ENCODE peak calls at places on chromosomes 1 and 21, in nine cellular contexts. A is right lobe of liver, O is left ventricle myocardium inferior, B is type B pancreatic cell, Z is foreskin fibroblast, X is bronchial epithelial cell, I is neural crest cell, V is fibroblast of villous mesenchyme, M is WTC11. R is an unnamed sample.

GRCh38 chr1:12333036-12333785 is 103.4 kb downstream of the VPS13D start:
- DNase-seq in A (no peak), O (no peak), B (no peak), Z (peak), X (no peak), I (no peak), V (peak), M (no peak), R (no peak)

GRCh38 chr1:54274448-54274847 is 74.5 kb downstream of the MRPL37 start:
- DNase-seq in A (peak), O (no peak), B (no peak), Z (peak), X (no peak), I (no peak), V (no peak), M (no peak), R (no peak)

GRCh38 chr1:40799351-40799867 is 15.8 kb downstream of the KCNQ4 start:
- DNase-seq in A (peak), O (no peak), B (no peak), Z (peak), X (no peak), I (no peak), V (peak), M (no peak), R (no peak)

GRCh38 chr1:47388548-47389238 is 27.4 kb upstream of the FOXE3 start:
- DNase-seq in A (no peak), O (peak), B (no peak), Z (peak), X (peak), I (peak), V (peak), M (peak), R (no peak)

GRCh38 chr1:165717918-165718515 is 19.7 kb upstream of the ALDH9A1 start:
- DNase-seq in A (no peak), O (no peak), B (no peak), Z (peak), X (peak), I (peak), V (peak), M (peak), R (no peak)

GRCh38 chr1:52306227-52307006 is 59.6 kb downstream of the CC2D1B start:
- DNase-seq in A (no peak), O (no peak), B (no peak), Z (no peak), X (no peak), I (no peak), V (no peak), M (no peak), R (no peak)

GRCh38 chr1:64234714-64235113 is 31.3 kb downstream of the UBE2U start:
- DNase-seq in A (no peak), O (no peak), B (no peak), Z (no peak), X (no peak), I (no peak), V (no peak), M (no peak), R (no peak)

GRCh38 chr1:232996143-232996542 is 45.7 kb downstream of the NTPCR start:
- DNase-seq in A (no peak), O (no peak), B (no peak), Z (no peak), X (no peak), I (no peak), V (no peak), M (no peak), R (no peak)

GRCh38 chr1:245500546-245500945 is 345.8 kb downstream of the KIF26B start:
- DNase-seq in A (no peak), O (no peak), B (no peak), Z (peak), X (peak), I (no peak), V (peak), M (no peak), R (no peak)

GRCh38 chr21:28903448-28903847 is 89.2 kb downstream of the LTN1 start:
- DNase-seq in A (no peak), O (no peak), B (no peak), Z (no peak), X (no peak), I (no peak), V (no peak), M (no peak), R (no peak)

GRCh38 chr1:59017501-59018231 is 233.8 kb upstream of the JUN start:
- DNase-seq in A (no peak), O (no peak), B (no peak), Z (peak), X (peak), I (no peak), V (peak), M (no peak), R (no peak)

GRCh38 chr1:53076165-53076564 is 14.2 kb downstream of the PODN start:
- DNase-seq in A (no peak), O (peak), B (no peak), Z (no peak), X (no peak), I (no peak), V (no peak), M (no peak), R (peak)

GRCh38 chr21:15840406-15840805 is 110.6 kb downstream of the USP25 start:
- DNase-seq in A (no peak), O (no peak), B (no peak), Z (no peak), X (no peak), I (no peak), V (no peak), M (no peak), R (no peak)

GRCh38 chr1:27940870-27941269 is 6.1 kb downstream of the SMPDL3B start:
- DNase-seq in A (no peak), O (no peak), B (no peak), Z (no peak), X (no peak), I (no peak), V (no peak), M (no peak), R (no peak)

GRCh38 chr1:91440845-91441244 is 36.2 kb upstream of the HFM1 start:
- DNase-seq in A (no peak), O (no peak), B (no peak), Z (peak), X (peak), I (no peak), V (peak), M (no peak), R (no peak)

GRCh38 chr1:94259635-94260289 is 22.4 kb upstream of the ARHGAP29 start:
- DNase-seq in A (no peak), O (no peak), B (no peak), Z (peak), X (no peak), I (no peak), V (no peak), M (peak), R (no peak)

GRCh38 chr1:111204211-111204883 is 3.9 kb upstream of the DENND2D start:
- DNase-seq in A (peak), O (peak), B (no peak), Z (peak), X (no peak), I (no peak), V (no peak), M (no peak), R (no peak)

GRCh38 chr1:198676253-198676652 is 37.4 kb downstream of the PTPRC start:
- DNase-seq in A (no peak), O (no peak), B (no peak), Z (no peak), X (no peak), I (no peak), V (no peak), M (no peak), R (no peak)

GRCh38 chr1:224681816-224682215 is 65.7 kb downstream of the CNIH3 start:
- DNase-seq in A (no peak), O (no peak), B (no peak), Z (no peak), X (no peak), I (no peak), V (no peak), M (no peak), R (no peak)

GRCh38 chr1:209235170-209235569 is 348.3 kb upstream of the CAMK1G start:
- DNase-seq in A (no peak), O (no peak), B (no peak), Z (no peak), X (no peak), I (no peak), V (no peak), M (no peak), R (no peak)

GRCh38 chr1:22216210-22216883 is 73.5 kb upstream of the WNT4 start:
- DNase-seq in A (peak), O (no peak), B (no peak), Z (no peak), X (no peak), I (no peak), V (no peak), M (no peak), R (no peak)

GRCh38 chr1:39776400-39776713 is 5.2 kb upstream of the OXCT2 start:
- DNase-seq in A (no peak), O (no peak), B (no peak), Z (no peak), X (no peak), I (no peak), V (no peak), M (no peak), R (peak)

GRCh38 chr21:38807481-38807880 is 1.8 kb downstream of the ETS2 start:
- DNase-seq in A (no peak), O (no peak), B (no peak), Z (no peak), X (no peak), I (no peak), V (no peak), M (no peak), R (no peak)

GRCh38 chr1:58515794-58516401 is 30.6 kb downstream of the OMA1 start:
- DNase-seq in A (no peak), O (no peak), B (no peak), Z (peak), X (peak), I (peak), V (peak), M (no peak), R (no peak)

GRCh38 chr21:33199516-33200217 is 30.1 kb upstream of the IFNAR2 start:
- DNase-seq in A (no peak), O (peak), B (peak), Z (peak), X (peak), I (peak), V (peak), M (peak), R (peak)

GRCh38 chr1:155184351-155184811 is 10.7 kb downstream of the TRIM46 start:
- DNase-seq in A (peak), O (no peak), B (no peak), Z (no peak), X (no peak), I (no peak), V (no peak), M (no peak), R (peak)
- TF ChIP-seq CTCF in A (no peak), O (no peak), B (no peak), Z (no peak), X (no peak), I (no peak), V (no peak), M (no peak), R (no peak)

DNA sequence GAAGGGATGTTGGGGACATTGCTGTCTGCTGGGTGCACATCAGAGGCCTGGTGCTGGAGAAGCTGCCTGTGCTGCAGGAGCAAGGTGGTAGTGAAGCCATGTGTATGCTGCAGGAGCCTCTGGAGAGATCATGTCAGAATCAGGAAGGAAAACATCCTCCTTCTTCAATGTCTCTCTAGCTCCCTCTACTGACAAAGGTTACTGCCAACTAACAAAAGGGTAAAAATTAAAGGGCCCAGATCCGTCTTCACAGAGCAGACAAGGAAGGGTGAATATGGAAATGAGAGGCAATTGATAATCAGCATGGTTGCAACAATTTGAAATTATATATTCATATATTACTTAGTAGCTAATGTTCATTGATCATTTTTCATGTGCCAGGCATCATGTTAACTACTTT is 32.2 kb downstream of the FAM177B start:
- DNase-seq in A (no peak), O (no peak), B (no peak), Z (no peak), X (no peak), I (no peak), V (no peak), M (no peak), R (no peak)
- TF ChIP-seq CTCF in A (no peak), O (no peak), B (peak), Z (no peak), X (no peak), I (peak), V (no peak), M (no peak), R (peak)

DNA sequence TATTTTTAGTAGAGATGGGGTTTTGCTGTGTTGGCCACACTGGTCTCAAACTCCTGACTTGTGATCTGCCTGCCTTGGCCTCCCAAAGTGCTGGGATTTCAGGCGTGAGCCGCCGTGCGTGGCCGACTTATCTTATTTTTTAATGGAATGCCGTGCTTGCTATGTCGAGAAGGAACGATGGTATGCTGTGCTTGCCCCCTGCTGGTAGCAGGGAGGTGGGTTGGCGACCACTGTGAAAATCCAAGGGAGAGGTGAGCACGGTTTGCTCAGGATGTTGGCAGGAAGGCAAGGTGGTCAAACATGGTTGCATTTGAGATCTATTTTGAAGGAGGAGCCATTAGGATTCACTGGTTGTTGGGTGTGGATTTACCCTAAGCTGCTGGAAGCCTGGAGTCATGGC is 45.8 kb upstream of the RCC2 start:
- DNase-seq in A (no peak), O (no peak), B (no peak), Z (peak), X (peak), I (no peak), V (peak), M (peak), R (no peak)
- TF ChIP-seq CTCF in A (peak), O (peak), B (peak), Z (peak), X (peak), I (peak), V (peak), M (peak), R (no peak)

GRCh38 chr1:203327684-203328457 is 22.6 kb downstream of the BTG2 start:
- DNase-seq in A (no peak), O (peak), B (no peak), Z (peak), X (peak), I (peak), V (peak), M (no peak), R (peak)
- TF ChIP-seq CTCF in A (peak), O (peak), B (peak), Z (peak), X (peak), I (peak), V (peak), M (no peak), R (peak)

DNA sequence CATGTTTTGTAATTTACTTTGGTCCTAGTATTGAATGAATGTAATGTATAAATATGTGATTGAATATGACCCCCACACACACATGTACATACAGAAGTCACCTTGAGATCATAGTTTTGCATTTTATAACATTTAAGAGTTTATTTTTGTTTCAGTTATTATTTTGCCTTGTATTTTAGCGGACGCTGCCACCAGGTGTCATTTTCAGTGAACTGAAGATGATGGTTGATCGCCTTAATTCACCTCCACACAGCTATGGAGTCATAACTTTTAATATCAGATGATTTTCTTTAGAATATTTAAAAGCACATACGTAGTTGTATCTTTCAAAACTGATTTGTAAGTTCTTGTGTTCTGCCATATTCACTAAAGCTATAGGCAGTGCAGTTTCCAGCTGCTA is 130.4 kb downstream of the DYRK1A start:
- DNase-seq in A (no peak), O (no peak), B (no peak), Z (peak), X (no peak), I (no peak), V (peak), M (no peak), R (no peak)
- TF ChIP-seq CTCF in A (no peak), O (peak), B (peak), Z (peak), X (no peak), I (peak), V (peak), M (no peak), R (peak)

DNA sequence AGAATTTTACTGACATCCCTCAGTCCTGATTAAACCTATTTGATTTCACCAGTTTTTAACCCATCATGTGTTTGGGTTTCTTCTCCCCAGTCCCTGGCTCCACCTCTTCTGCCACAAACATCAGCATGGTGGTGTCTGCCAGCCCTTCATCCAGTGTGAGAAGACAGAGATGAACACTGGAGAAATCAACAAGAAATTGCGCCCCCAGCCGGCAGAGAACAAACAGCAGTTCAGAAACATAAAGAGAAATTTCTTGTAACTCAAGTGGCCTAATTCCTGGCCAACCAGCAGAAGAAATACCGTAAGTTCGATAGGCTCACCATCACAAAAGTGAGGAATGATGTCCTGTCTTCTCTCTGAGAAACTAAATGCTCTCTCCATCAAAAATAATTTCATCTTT is 18.3 kb downstream of the S100A11 start:
- DNase-seq in A (no peak), O (no peak), B (no peak), Z (peak), X (no peak), I (no peak), V (peak), M (peak), R (no peak)
- TF ChIP-seq CTCF in A (no peak), O (no peak), B (peak), Z (peak), X (peak), I (peak), V (peak), M (peak), R (peak)

GRCh38 chr1:172778461-172779455 is 119.9 kb downstream of the FASLG start:
- DNase-seq in A (no peak), O (no peak), B (no peak), Z (peak), X (no peak), I (no peak), V (peak), M (no peak), R (no peak)
- TF ChIP-seq CTCF in A (no peak), O (no peak), B (peak), Z (no peak), X (no peak), I (peak), V (peak), M (no peak), R (peak)

GRCh38 chr1:221192055-221192454 is 312.8 kb downstream of the HLX start:
- DNase-seq in A (no peak), O (no peak), B (no peak), Z (peak), X (no peak), I (no peak), V (no peak), M (no peak), R (no peak)
- TF ChIP-seq CTCF in A (no peak), O (no peak), B (no peak), Z (no peak), X (no peak), I (no peak), V (no peak), M (no peak), R (no peak)

GRCh38 chr1:155596864-155597263 is 13.2 kb upstream of the MSTO1 start:
- DNase-seq in A (no peak), O (no peak), B (no peak), Z (no peak), X (no peak), I (no peak), V (no peak), M (no peak), R (no peak)

GRCh38 chr1:155591770-155592169 is 18.2 kb upstream of the MSTO1 start:
- DNase-seq in A (no peak), O (no peak), B (no peak), Z (peak), X (peak), I (no peak), V (peak), M (no peak), R (no peak)
- TF ChIP-seq CTCF in A (peak), O (peak), B (peak), Z (peak), X (peak), I (peak), V (peak), M (peak), R (peak)

GRCh38 chr1:7671146-7671465 is 100.0 kb upstream of the VAMP3 start:
- DNase-seq in A (no peak), O (no peak), B (no peak), Z (no peak), X (no peak), I (no peak), V (no peak), M (no peak), R (no peak)

GRCh38 chr1:7667625-7668218 is 103.4 kb upstream of the VAMP3 start:
- DNase-seq in A (peak), O (peak), B (peak), Z (peak), X (peak), I (peak), V (peak), M (peak), R (peak)

GRCh38 chr1:7670334-7671145 is 100.6 kb upstream of the VAMP3 start:
- DNase-seq in A (no peak), O (peak), B (no peak), Z (no peak), X (no peak), I (peak), V (no peak), M (no peak), R (no peak)

GRCh38 chr1:7671676-7672075 is 99.4 kb upstream of the VAMP3 start:
- DNase-seq in A (no peak), O (no peak), B (no peak), Z (no peak), X (no peak), I (no peak), V (no peak), M (no peak), R (no peak)

GRCh38 chr1:7669559-7670208 is 101.4 kb upstream of the VAMP3 start:
- DNase-seq in A (no peak), O (no peak), B (no peak), Z (peak), X (peak), I (peak), V (peak), M (peak), R (no peak)
- TF ChIP-seq CTCF in A (peak), O (peak), B (peak), Z (peak), X (peak), I (peak), V (peak), M (peak), R (peak)